ENCODE peak calls at places on chromosomes 13 and 19, in five cellular contexts. O is K562, M is GM12878, D is HepG2, I is HCT116. C is an unnamed sample.

GRCh38 chr13:59318320-59318930 is 845.3 kb downstream of the DIAPH3 start:
- DNase-seq in O (peak; percentile 20), M (peak; percentile 9), D (peak; percentile 58), I (peak; percentile 2), C (peak; percentile 44)

GRCh38 chr19:7636691-7637373 is at the start of gene STXBP2:
- DNase-seq in O (peak; percentile 97), M (peak; percentile 35), D (peak; percentile 61), I (peak; percentile 76), C (peak; percentile 73)

GRCh38 chr13:43608400-43609137 is 178.2 kb downstream of the ENOX1 start:
- DNase-seq in O (no peak), M (no peak), D (no peak), I (no peak), C (no peak)

GRCh38 chr19:40989453-40989852 is 1.6 kb upstream of the CYP2B6 start:
- DNase-seq in O (no peak), M (no peak), D (no peak), I (no peak), C (no peak)

GRCh38 chr13:96426160-96426559 is 336.3 kb downstream of the HS6ST3 start:
- DNase-seq in O (no peak), M (no peak), D (no peak), I (no peak), C (no peak)

GRCh38 chr13:85864963-85865530 is 65.8 kb upstream of the SLITRK6 start:
- DNase-seq in O (no peak), M (no peak), D (peak; percentile 6), I (peak; percentile 10), C (peak; percentile 22)

GRCh38 chr19:50303558-50303957 is 25.6 kb downstream of the KCNC3 start:
- DNase-seq in O (no peak), M (no peak), D (no peak), I (no peak), C (no peak)

GRCh38 chr19:41753159-41753558 is 2.2 kb upstream of the CEACAM6 start:
- DNase-seq in O (peak; percentile 69), M (no peak), D (peak; percentile 6), I (peak; percentile 34), C (peak; percentile 46)

GRCh38 chr19:39132344-39132969 is 6.9 kb downstream of the PAK4 start:
- DNase-seq in O (no peak), M (no peak), D (no peak), I (no peak), C (no peak)

GRCh38 chr13:101649490-101650126 is 197.1 kb downstream of the ITGBL1 start:
- DNase-seq in O (no peak), M (no peak), D (no peak), I (no peak), C (no peak)

GRCh38 chr19:6099633-6100032 is 10.7 kb downstream of the RFX2 start:
- DNase-seq in O (no peak), M (no peak), D (no peak), I (no peak), C (no peak)

GRCh38 chr13:41075034-41075433 is 13.7 kb downstream of the WBP4 start:
- DNase-seq in O (peak; percentile 20), M (no peak), D (no peak), I (no peak), C (peak; percentile 66)

GRCh38 chr13:53198699-53199098 is 170.1 kb downstream of the OLFM4 start:
- DNase-seq in O (no peak), M (no peak), D (no peak), I (no peak), C (no peak)

GRCh38 chr13:42028113-42028799 is 20.2 kb upstream of the DGKH start:
- DNase-seq in O (no peak), M (no peak), D (peak; percentile 68), I (no peak), C (no peak)

GRCh38 chr13:26867451-26868067 is 107.0 kb upstream of the GPR12 start:
- DNase-seq in O (peak; percentile 29), M (no peak), D (no peak), I (no peak), C (no peak)

GRCh38 chr13:27110056-27110746 is 61.4 kb downstream of the USP12 start:
- DNase-seq in O (no peak), M (no peak), D (no peak), I (no peak), C (no peak)

GRCh38 chr19:47157455-47158321 is 27.1 kb downstream of the SAE1 start:
- DNase-seq in O (no peak), M (no peak), D (no peak), I (no peak), C (no peak)

GRCh38 chr19:38006361-38007045 is 99.5 kb downstream of the SIPA1L3 start:
- DNase-seq in O (no peak), M (peak; percentile 52), D (peak; percentile 72), I (no peak), C (no peak)

GRCh38 chr19:19543640-19544039 is 5.6 kb downstream of the CILP2 start:
- DNase-seq in O (no peak), M (no peak), D (no peak), I (no peak), C (no peak)

GRCh38 chr19:19661675-19662251 is 1.7 kb downstream of the ATP13A1 start:
- DNase-seq in O (peak; percentile 31), M (peak; percentile 93), D (peak; percentile 66), I (no peak), C (peak; percentile 60)

GRCh38 chr13:84400711-84401110 is 518.4 kb upstream of the SLITRK1 start:
- DNase-seq in O (no peak), M (no peak), D (no peak), I (no peak), C (no peak)

GRCh38 chr13:75442736-75443234 is 39.2 kb downstream of the TBC1D4 start:
- DNase-seq in O (no peak), M (no peak), D (no peak), I (no peak), C (no peak)

GRCh38 chr13:52447815-52448552 is 2.5 kb downstream of the VPS36 start:
- DNase-seq in O (no peak), M (no peak), D (no peak), I (no peak), C (no peak)

GRCh38 chr13:51663980-51664957 is 80.0 kb downstream of the WDFY2 start:
- DNase-seq in O (no peak), M (no peak), D (no peak), I (no peak), C (no peak)

GRCh38 chr13:30766957-30767603 is 31.7 kb downstream of the ALOX5AP start:
- DNase-seq in O (no peak), M (peak; percentile 59), D (no peak), I (no peak), C (no peak)

GRCh38 chr19:35797663-35798062 is 15.0 kb downstream of the PRODH2 start:
- DNase-seq in O (peak; percentile 27), M (no peak), D (no peak), I (no peak), C (no peak)
- TF ChIP-seq SIN3A in O (no peak), M (no peak), D (no peak), I (no peak), C (no peak)

GRCh38 chr13:50626031-50626643 is 217.4 kb downstream of the DLEU7 start:
- DNase-seq in O (no peak), M (no peak), D (no peak), I (no peak), C (no peak)
- TF ChIP-seq ZBTB33 in O (no peak), M (no peak), D (no peak), I (no peak), C (no peak)

DNA sequence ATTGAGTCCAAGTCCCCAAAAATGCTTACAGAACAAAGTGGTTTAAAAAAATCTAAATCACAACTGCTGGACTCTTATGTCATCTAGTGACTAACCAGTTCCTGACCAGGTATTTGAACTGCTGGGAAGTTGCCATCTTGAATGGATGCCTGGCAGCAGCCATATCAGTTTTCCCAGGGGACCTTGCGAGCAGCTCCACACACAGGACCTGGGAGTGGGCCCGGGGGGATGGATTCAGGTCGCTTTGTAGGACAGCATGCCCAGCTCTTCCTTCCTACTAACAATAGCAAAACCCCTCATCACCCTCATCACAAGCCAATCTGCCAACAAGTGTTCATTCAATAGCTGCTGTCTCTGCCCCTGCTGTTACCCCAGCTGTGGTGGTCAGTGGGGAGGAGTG is 65.3 kb downstream of the KCTD15 start:
- DNase-seq in O (no peak), M (no peak), D (no peak), I (no peak), C (no peak)
- TF ChIP-seq REST in O (no peak), M (no peak), D (no peak), I (no peak), C (no peak)

GRCh38 chr19:58056261-58056660 is 2.8 kb upstream of the ZNF135 start:
- DNase-seq in O (no peak), M (no peak), D (no peak), I (no peak), C (no peak)

GRCh38 chr19:58058428-58058827 is 654 bp upstream of the ZNF135 start:
- DNase-seq in O (no peak), M (no peak), D (no peak), I (no peak), C (no peak)

GRCh38 chr19:58054792-58055482 is 4.1 kb upstream of the ZNF135 start:
- DNase-seq in O (no peak), M (no peak), D (no peak), I (no peak), C (no peak)

GRCh38 chr19:58055483-58055874 is 3.6 kb upstream of the ZNF135 start:
- DNase-seq in O (no peak), M (no peak), D (no peak), I (no peak), C (no peak)

GRCh38 chr19:58056861-58057260 is 2.2 kb upstream of the ZNF135 start:
- DNase-seq in O (no peak), M (no peak), D (no peak), I (no peak), C (no peak)
- TF ChIP-seq SIN3A in O (no peak), M (no peak), D (no peak), I (no peak), C (no peak)

GRCh38 chr19:34393031-34393430 is 11.2 kb upstream of the PDCD2L start:
- DNase-seq in O (peak; percentile 23), M (no peak), D (no peak), I (no peak), C (no peak)
- TF ChIP-seq ZBTB33 in O (no peak), M (no peak), D (no peak), I (no peak), C (no peak)

GRCh38 chr19:18406749-18407148 is 9.3 kb upstream of the LRRC25 start:
- DNase-seq in O (no peak), M (no peak), D (no peak), I (no peak), C (no peak)
- TF ChIP-seq REST in O (no peak), M (no peak), D (no peak), I (no peak), C (no peak)

DNA sequence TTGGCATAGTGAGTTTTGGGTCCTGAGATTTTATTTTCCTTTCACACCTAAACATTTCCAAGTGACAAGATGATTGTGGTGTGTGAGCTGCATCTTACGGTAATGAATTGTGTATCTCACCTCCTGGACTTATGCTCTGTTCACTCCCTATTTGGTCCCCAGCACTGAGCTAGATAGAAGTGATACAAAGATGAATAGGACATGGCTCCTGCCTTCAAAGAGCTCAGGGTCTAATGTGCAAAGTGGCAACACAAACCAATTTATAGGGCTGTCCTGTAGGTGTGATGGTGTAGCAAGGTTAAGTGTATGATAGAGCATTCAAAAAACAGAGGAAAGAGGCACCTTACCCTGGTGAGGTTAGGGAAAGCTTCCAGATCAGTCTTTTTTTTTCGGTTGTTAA is 17.6 kb upstream of the TNFRSF19 start:
- DNase-seq in O (no peak), M (no peak), D (no peak), I (no peak), C (no peak)
- TF ChIP-seq SIN3A in O (no peak), M (no peak), D (no peak), I (no peak), C (no peak)

C was measured in SK-N-SH.